ENCODE peak calls at places on chromosomes 4 and X, in six cellular contexts. One of them, this sample, is unnamed.

GRCh38 chr4:76897522-76898384 is at the start of gene SOWAHB:
- DNase-seq in K562: no peak
- DNase-seq in SK-N-SH: peak
- DNase-seq in GM12892: peak
- DNase-seq in upper lobe of left lung: peak
- DNase-seq in HCT116: peak
- DNase-seq in this sample: no peak

GRCh38 chrX:125492439-125492838 is 172.8 kb downstream of the TEX13C start:
- DNase-seq in K562: peak
- DNase-seq in SK-N-SH: no peak
- DNase-seq in HCT116: no peak
- DNase-seq in upper lobe of left lung: no peak
- DNase-seq in GM12892: no peak
- DNase-seq in this sample: no peak

GRCh38 chrX:129318375-129318774 is 204.9 kb downstream of the SMARCA1 start:
- DNase-seq in HCT116: peak
- DNase-seq in upper lobe of left lung: no peak
- DNase-seq in K562: no peak
- DNase-seq in GM12892: no peak
- DNase-seq in SK-N-SH: peak
- DNase-seq in this sample: peak

GRCh38 chrX:24767557-24767956 is 73.8 kb downstream of the POLA1 start:
- DNase-seq in SK-N-SH: no peak
- DNase-seq in upper lobe of left lung: no peak
- DNase-seq in GM12892: no peak
- DNase-seq in K562: no peak
- DNase-seq in HCT116: no peak
- DNase-seq in this sample: no peak

GRCh38 chr4:1370321-1371124 is 23.5 kb downstream of the UVSSA start:
- DNase-seq in GM12892: no peak
- DNase-seq in HCT116: no peak
- DNase-seq in upper lobe of left lung: peak
- DNase-seq in K562: no peak
- DNase-seq in SK-N-SH: no peak
- DNase-seq in this sample: no peak

GRCh38 chr4:39812500-39812899 is 114.6 kb downstream of the UBE2K start:
- DNase-seq in upper lobe of left lung: no peak
- DNase-seq in K562: no peak
- DNase-seq in GM12892: no peak
- DNase-seq in HCT116: no peak
- DNase-seq in SK-N-SH: no peak
- DNase-seq in this sample: no peak

GRCh38 chrX:3461824-3462508 is 115.5 kb upstream of the MXRA5 start:
- DNase-seq in SK-N-SH: no peak
- DNase-seq in GM12892: no peak
- DNase-seq in upper lobe of left lung: no peak
- DNase-seq in K562: no peak
- DNase-seq in HCT116: no peak
- DNase-seq in this sample: peak

GRCh38 chr4:148216866-148217814 is 225.1 kb downstream of the NR3C2 start:
- DNase-seq in upper lobe of left lung: no peak
- DNase-seq in K562: no peak
- DNase-seq in SK-N-SH: no peak
- DNase-seq in HCT116: no peak
- DNase-seq in GM12892: no peak
- DNase-seq in this sample: no peak

GRCh38 chr4:80365928-80366327 is 30.4 kb downstream of the CFAP299 start:
- DNase-seq in K562: peak
- DNase-seq in SK-N-SH: peak
- DNase-seq in HCT116: peak
- DNase-seq in upper lobe of left lung: no peak
- DNase-seq in GM12892: no peak
- DNase-seq in this sample: peak

GRCh38 chr4:68906238-68907137 is 45.1 kb downstream of the UGT2A3 start:
- DNase-seq in GM12892: no peak
- DNase-seq in HCT116: no peak
- DNase-seq in K562: no peak
- DNase-seq in SK-N-SH: no peak
- DNase-seq in upper lobe of left lung: peak
- DNase-seq in this sample: no peak

GRCh38 chr4:10809905-10810304 is 125.3 kb upstream of the CLNK start:
- DNase-seq in SK-N-SH: no peak
- DNase-seq in upper lobe of left lung: no peak
- DNase-seq in GM12892: no peak
- DNase-seq in HCT116: no peak
- DNase-seq in K562: no peak
- DNase-seq in this sample: no peak

GRCh38 chr4:71713611-71714203 is 70.2 kb downstream of the GC start:
- DNase-seq in K562: peak
- DNase-seq in GM12892: no peak
- DNase-seq in upper lobe of left lung: no peak
- DNase-seq in SK-N-SH: peak
- DNase-seq in HCT116: peak
- DNase-seq in this sample: no peak

GRCh38 chr4:80016506-80016905 is 56.5 kb downstream of the ANTXR2 start:
- DNase-seq in upper lobe of left lung: no peak
- DNase-seq in GM12892: no peak
- DNase-seq in SK-N-SH: no peak
- DNase-seq in K562: no peak
- DNase-seq in HCT116: no peak
- DNase-seq in this sample: no peak

GRCh38 chr4:1664141-1664540 is 20.0 kb downstream of the FAM53A start:
- DNase-seq in upper lobe of left lung: no peak
- DNase-seq in K562: no peak
- DNase-seq in HCT116: no peak
- DNase-seq in GM12892: no peak
- DNase-seq in SK-N-SH: no peak
- DNase-seq in this sample: no peak

GRCh38 chrX:150358651-150359050 is 4.5 kb upstream of the MAMLD1 start:
- DNase-seq in K562: no peak
- DNase-seq in upper lobe of left lung: no peak
- DNase-seq in SK-N-SH: no peak
- DNase-seq in HCT116: no peak
- DNase-seq in GM12892: no peak
- DNase-seq in this sample: no peak

GRCh38 chr4:57614533-57614932 is 504.3 kb upstream of the IGFBP7 start:
- DNase-seq in HCT116: no peak
- DNase-seq in upper lobe of left lung: no peak
- DNase-seq in SK-N-SH: no peak
- DNase-seq in GM12892: no peak
- DNase-seq in K562: no peak
- DNase-seq in this sample: no peak

GRCh38 chrX:35664838-35665237 is 133.3 kb upstream of the MAGEB16 start:
- DNase-seq in K562: no peak
- DNase-seq in HCT116: no peak
- DNase-seq in upper lobe of left lung: no peak
- DNase-seq in SK-N-SH: no peak
- DNase-seq in GM12892: no peak
- DNase-seq in this sample: no peak

GRCh38 chr4:107719211-107719926 is 665 bp downstream of the PAPSS1 start:
- DNase-seq in upper lobe of left lung: no peak
- DNase-seq in HCT116: no peak
- DNase-seq in SK-N-SH: no peak
- DNase-seq in GM12892: no peak
- DNase-seq in K562: peak
- DNase-seq in this sample: no peak

GRCh38 chr4:8607603-8608481 is 15.3 kb downstream of the CPZ start:
- DNase-seq in upper lobe of left lung: peak
- DNase-seq in SK-N-SH: peak
- DNase-seq in GM12892: peak
- DNase-seq in K562: peak
- DNase-seq in HCT116: no peak
- DNase-seq in this sample: no peak

GRCh38 chr4:110865611-110866254 is 242.9 kb upstream of the PITX2 start:
- DNase-seq in GM12892: no peak
- DNase-seq in HCT116: no peak
- DNase-seq in SK-N-SH: no peak
- DNase-seq in upper lobe of left lung: no peak
- DNase-seq in K562: no peak
- DNase-seq in this sample: no peak

GRCh38 chrX:133593531-133593930 is 178.2 kb upstream of the GPC4 start:
- DNase-seq in SK-N-SH: no peak
- DNase-seq in HCT116: no peak
- DNase-seq in GM12892: no peak
- DNase-seq in upper lobe of left lung: no peak
- DNase-seq in K562: no peak
- DNase-seq in this sample: no peak

GRCh38 chrX:45668686-45669443 is 468.2 kb upstream of the DIPK2B start:
- DNase-seq in HCT116: peak
- DNase-seq in SK-N-SH: no peak
- DNase-seq in upper lobe of left lung: no peak
- DNase-seq in GM12892: no peak
- DNase-seq in K562: no peak
- DNase-seq in this sample: no peak

GRCh38 chr4:72846280-72847111 is 223.0 kb downstream of the COX18 start:
- DNase-seq in K562: peak
- DNase-seq in GM12892: no peak
- DNase-seq in HCT116: no peak
- DNase-seq in upper lobe of left lung: no peak
- DNase-seq in SK-N-SH: no peak
- DNase-seq in this sample: peak

GRCh38 chr4:871484-871883 is 45.6 kb upstream of the CPLX1 start:
- DNase-seq in SK-N-SH: no peak
- DNase-seq in HCT116: no peak
- DNase-seq in GM12892: no peak
- DNase-seq in upper lobe of left lung: peak
- DNase-seq in K562: no peak
- DNase-seq in this sample: no peak

GRCh38 chrX:145727476-145727875 is 90.2 kb upstream of the SLITRK2 start:
- DNase-seq in K562: no peak
- DNase-seq in upper lobe of left lung: no peak
- DNase-seq in GM12892: no peak
- DNase-seq in SK-N-SH: no peak
- DNase-seq in HCT116: no peak
- DNase-seq in this sample: no peak

GRCh38 chr4:95181446-95182306 is 367.1 kb downstream of the UNC5C start:
- DNase-seq in HCT116: no peak
- DNase-seq in K562: peak
- DNase-seq in GM12892: no peak
- DNase-seq in upper lobe of left lung: peak
- DNase-seq in SK-N-SH: peak
- DNase-seq in this sample: no peak

GRCh38 chr4:74947798-74948197 is 14.9 kb downstream of the PARM1 start:
- DNase-seq in upper lobe of left lung: no peak
- DNase-seq in GM12892: no peak
- DNase-seq in K562: no peak
- DNase-seq in HCT116: no peak
- DNase-seq in SK-N-SH: no peak
- DNase-seq in this sample: no peak

GRCh38 chrX:24014388-24015018 is 12.5 kb downstream of the KLHL15 start:
- DNase-seq in GM12892: no peak
- DNase-seq in SK-N-SH: no peak
- DNase-seq in HCT116: no peak
- DNase-seq in K562: no peak
- DNase-seq in upper lobe of left lung: no peak
- DNase-seq in this sample: no peak

GRCh38 chrX:123184858-123185251 is 777 bp downstream of the GRIA3 start:
- DNase-seq in HCT116: no peak
- DNase-seq in upper lobe of left lung: peak
- DNase-seq in SK-N-SH: peak
- DNase-seq in K562: no peak
- DNase-seq in GM12892: no peak
- DNase-seq in this sample: no peak

GRCh38 chr4:16693040-16693506 is 205.4 kb downstream of the LDB2 start:
- DNase-seq in GM12892: no peak
- DNase-seq in HCT116: no peak
- DNase-seq in upper lobe of left lung: peak
- DNase-seq in SK-N-SH: no peak
- DNase-seq in K562: no peak
- DNase-seq in this sample: no peak
- TF ChIP-seq POLR2AphosphoS5 in GM12892: no peak
- TF ChIP-seq POLR2AphosphoS5 in HCT116: no peak
- TF ChIP-seq POLR2AphosphoS5 in upper lobe of left lung: no peak
- TF ChIP-seq POLR2AphosphoS5 in SK-N-SH: no peak
- TF ChIP-seq POLR2AphosphoS5 in K562: no peak
- TF ChIP-seq POLR2AphosphoS5 in this sample: no peak

DNA sequence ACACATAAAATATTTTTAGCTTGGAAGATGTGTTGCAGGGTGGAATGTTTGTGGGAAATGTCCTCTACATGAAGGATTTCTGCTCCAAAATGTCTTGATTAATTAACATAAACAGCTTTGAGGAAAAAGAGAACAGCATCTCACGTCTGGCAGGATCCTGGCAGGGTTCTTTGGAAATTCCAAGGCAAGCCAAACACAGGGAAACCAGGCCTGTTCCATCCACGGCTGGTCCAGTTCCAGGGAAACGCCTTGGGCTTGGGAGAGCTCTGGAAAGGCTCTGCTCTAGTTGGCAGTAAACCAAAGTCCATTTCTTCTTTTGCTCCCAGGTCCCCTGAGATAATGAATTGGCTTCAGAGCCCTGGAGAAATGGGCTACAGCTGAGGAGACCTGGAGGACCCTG is 42.4 kb upstream of the GAB1 start:
- DNase-seq in upper lobe of left lung: no peak
- DNase-seq in SK-N-SH: peak
- DNase-seq in GM12892: no peak
- DNase-seq in K562: no peak
- DNase-seq in HCT116: no peak
- DNase-seq in this sample: no peak
- TF ChIP-seq POLR2AphosphoS5 in upper lobe of left lung: no peak
- TF ChIP-seq POLR2AphosphoS5 in SK-N-SH: peak
- TF ChIP-seq POLR2AphosphoS5 in GM12892: no peak
- TF ChIP-seq POLR2AphosphoS5 in K562: no peak
- TF ChIP-seq POLR2AphosphoS5 in HCT116: no peak
- TF ChIP-seq POLR2AphosphoS5 in this sample: no peak

GRCh38 chr4:130419576-130419975 is 1323.6 kb downstream of the C4orf33 start:
- DNase-seq in SK-N-SH: no peak
- DNase-seq in upper lobe of left lung: no peak
- DNase-seq in HCT116: no peak
- DNase-seq in K562: no peak
- DNase-seq in GM12892: no peak
- DNase-seq in this sample: no peak
- TF ChIP-seq POLR2AphosphoS5 in SK-N-SH: no peak
- TF ChIP-seq POLR2AphosphoS5 in upper lobe of left lung: no peak
- TF ChIP-seq POLR2AphosphoS5 in HCT116: no peak
- TF ChIP-seq POLR2AphosphoS5 in K562: no peak
- TF ChIP-seq POLR2AphosphoS5 in GM12892: no peak
- TF ChIP-seq POLR2AphosphoS5 in this sample: no peak

DNA sequence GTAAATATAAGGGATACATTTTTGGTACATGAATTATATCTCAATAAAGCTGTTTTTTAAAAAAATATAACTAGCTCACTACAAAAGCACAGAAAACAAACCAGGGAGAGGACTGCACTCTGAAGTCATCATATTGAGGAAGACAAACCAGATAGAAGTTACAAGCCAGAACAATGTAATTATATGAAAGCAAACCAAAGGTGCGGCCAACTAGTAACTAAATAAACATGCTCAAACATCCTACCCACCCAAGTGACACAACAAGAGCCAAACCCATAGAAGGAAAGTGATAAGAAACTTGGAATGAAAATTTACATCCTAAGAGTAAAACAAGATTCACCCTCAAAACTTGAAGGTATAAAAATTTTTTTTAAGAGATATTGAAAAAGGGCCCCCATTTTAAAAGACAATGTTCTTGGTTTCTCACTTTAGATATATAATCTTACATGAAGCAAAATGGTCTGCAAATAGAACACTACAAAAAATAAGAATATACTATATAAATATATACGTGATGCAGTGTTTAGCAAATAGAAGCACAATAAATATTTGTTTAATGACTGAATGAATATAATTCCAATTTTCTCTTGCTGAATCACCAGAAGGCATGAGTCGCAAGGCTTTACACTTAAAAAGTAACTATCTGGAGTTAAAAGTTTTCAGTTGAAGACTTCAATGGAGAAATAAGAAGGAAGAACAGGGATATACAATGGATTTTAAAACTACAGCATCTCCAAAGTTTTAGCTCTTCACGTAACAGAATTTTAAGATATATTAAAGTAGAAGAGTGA is 4.0 kb upstream of the SH3D19 start:
- DNase-seq in HCT116: no peak
- DNase-seq in upper lobe of left lung: no peak
- DNase-seq in K562: no peak
- DNase-seq in GM12892: no peak
- DNase-seq in SK-N-SH: no peak
- DNase-seq in this sample: no peak
- TF ChIP-seq POLR2AphosphoS5 in HCT116: no peak
- TF ChIP-seq POLR2AphosphoS5 in upper lobe of left lung: no peak
- TF ChIP-seq POLR2AphosphoS5 in K562: no peak
- TF ChIP-seq POLR2AphosphoS5 in GM12892: no peak
- TF ChIP-seq POLR2AphosphoS5 in SK-N-SH: no peak
- TF ChIP-seq POLR2AphosphoS5 in this sample: no peak

This sample was measured in HL-60.